ENCODE peak calls at places on chromosomes 5 and 9, in nine cellular contexts. E, H, T, A, C, L, Z, Q and R are unnamed samples.

GRCh38 chr5:14676320-14676719 is 11.8 kb downstream of the OTULIN start:
- DNase-seq in E (no peak), H (peak; percentile 50), T (no peak), A (no peak), C (peak; percentile 75), L (peak; percentile 93), Z (peak; percentile 64), Q (no peak), R (no peak)

GRCh38 chr9:928363-929042 is 48.0 kb upstream of the DMRT3 start:
- DNase-seq in E (peak; percentile 48), H (no peak), T (no peak), A (no peak), C (no peak), L (peak; percentile 21), Z (no peak), Q (peak; percentile 37), R (peak; percentile 56)

GRCh38 chr5:128002420-128002819 is 81.1 kb upstream of the SLC12A2 start:
- DNase-seq in E (no peak), H (no peak), T (no peak), A (no peak), C (no peak), L (no peak), Z (no peak), Q (no peak), R (no peak)

GRCh38 chr9:114317665-114318357 is 5.1 kb upstream of the ORM1 start:
- DNase-seq in E (peak; percentile 17), H (no peak), T (no peak), A (no peak), C (no peak), L (peak; percentile 22), Z (no peak), Q (no peak), R (no peak)

GRCh38 chr9:6620353-6620752 is 25.2 kb downstream of the GLDC start:
- DNase-seq in E (no peak), H (no peak), T (no peak), A (no peak), C (no peak), L (no peak), Z (no peak), Q (no peak), R (no peak)

GRCh38 chr9:93668261-93668871 is 92.0 kb downstream of the PHF2 start:
- DNase-seq in E (no peak), H (no peak), T (no peak), A (no peak), C (peak; percentile 51), L (no peak), Z (peak; percentile 61), Q (no peak), R (no peak)

GRCh38 chr9:116883676-116884075 is 196.6 kb downstream of the TRIM32 start:
- DNase-seq in E (no peak), H (no peak), T (no peak), A (no peak), C (no peak), L (no peak), Z (no peak), Q (no peak), R (no peak)

GRCh38 chr9:98255064-98255577 is 328 bp downstream of the TBC1D2 start:
- DNase-seq in E (peak; percentile 23), H (no peak), T (no peak), A (no peak), C (no peak), L (peak; percentile 42), Z (no peak), Q (no peak), R (peak; percentile 38)

GRCh38 chr5:145925803-145926202 is 10.6 kb upstream of the SH3RF2 start:
- DNase-seq in E (no peak), H (no peak), T (no peak), A (no peak), C (no peak), L (peak; percentile 98), Z (no peak), Q (no peak), R (no peak)

DNA sequence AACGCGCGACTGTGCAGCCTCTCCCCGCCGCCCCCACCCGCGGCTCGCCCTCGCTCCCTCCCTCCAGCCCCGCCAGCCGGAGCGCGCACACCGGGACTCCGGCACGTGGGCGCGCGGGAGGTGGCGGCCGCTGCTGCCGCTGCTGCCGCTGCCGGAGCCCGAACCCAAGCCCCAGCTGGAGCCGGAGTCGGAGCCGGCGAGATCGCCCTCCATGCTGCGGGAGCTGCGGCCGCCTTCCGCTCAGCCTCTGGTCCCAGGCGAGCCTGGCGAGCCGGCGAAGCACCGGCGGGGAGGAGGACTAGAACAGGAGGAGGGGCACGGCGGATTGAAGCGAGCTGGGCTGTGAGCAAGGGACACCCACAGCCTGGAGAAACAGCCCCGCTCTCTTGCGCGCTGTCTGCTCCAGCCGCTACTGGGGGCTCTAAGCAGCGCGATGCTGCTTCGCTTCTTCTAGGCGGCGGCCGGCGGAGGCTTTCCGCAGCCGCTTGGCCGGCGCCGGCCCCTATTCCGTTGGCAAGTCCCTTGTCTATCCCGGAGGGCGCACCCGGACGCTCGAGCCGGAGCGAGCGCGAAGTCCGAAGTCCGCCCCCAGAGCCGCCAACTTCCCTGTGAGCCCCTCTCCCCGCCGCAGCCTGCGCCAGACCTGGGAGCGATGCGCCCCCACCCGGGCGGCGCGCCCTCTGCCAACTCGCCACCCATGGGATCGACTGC is 598.7 kb upstream of the SGCD start:
- DNase-seq in E (peak; percentile 64), H (no peak), T (no peak), A (peak; percentile 41), C (no peak), L (peak; percentile 2), Z (peak; percentile 80), Q (no peak), R (peak; percentile 65)
- TF ChIP-seq CTCF in E (no peak), H (no peak), T (peak; percentile 48), A (peak; percentile 25), C (no peak), L (no peak), Z (no peak), Q (no peak), R (no peak)

DNA sequence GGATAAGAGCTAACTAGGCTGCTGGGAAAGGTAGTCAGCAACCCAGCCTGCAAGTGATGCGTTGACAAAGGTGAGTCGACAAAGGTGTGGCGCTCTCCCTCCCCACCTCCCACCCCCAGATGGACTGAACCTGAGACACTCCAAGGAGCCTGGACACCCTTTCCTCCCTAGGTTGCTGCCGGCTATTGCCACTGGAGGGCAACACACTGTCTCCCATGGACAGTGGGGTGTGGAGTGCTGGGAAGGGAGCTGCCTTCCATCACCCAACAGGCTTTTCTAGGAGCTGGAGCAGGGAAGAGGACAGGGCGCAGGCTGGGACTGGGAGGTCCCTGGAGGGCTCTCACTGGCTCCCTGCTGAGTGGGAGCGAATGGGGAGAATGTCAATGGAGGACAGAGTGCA is 75.4 kb upstream of the ARAP3 start:
- DNase-seq in E (peak; percentile 54), H (peak; percentile 64), T (no peak), A (peak; percentile 22), C (no peak), L (peak; percentile 57), Z (no peak), Q (peak; percentile 34), R (peak; percentile 57)
- TF ChIP-seq CTCF in E (peak; percentile 35), H (peak; percentile 74), T (peak; percentile 37), A (peak; percentile 52), C (no peak), L (peak; percentile 70), Z (peak; percentile 9), Q (peak; percentile 75), R (no peak)

GRCh38 chr5:164054461-164054860 is 549.0 kb downstream of the MAT2B start:
- DNase-seq in E (no peak), H (no peak), T (no peak), A (no peak), C (no peak), L (no peak), Z (no peak), Q (no peak), R (no peak)
- TF ChIP-seq CTCF in E (no peak), H (no peak), T (no peak), A (no peak), C (no peak), L (no peak), Z (no peak), Q (no peak), R (no peak)

GRCh38 chr9:89604463-89605180 is at the start of gene GADD45G:
- DNase-seq in E (peak; percentile 56), H (peak; percentile 82), T (peak; percentile 95), A (peak; percentile 69), C (peak; percentile 96), L (peak; percentile 67), Z (peak; percentile 96), Q (no peak), R (peak; percentile 81)
- TF ChIP-seq CTCF in E (no peak), H (no peak), T (no peak), A (no peak), C (peak; percentile 36), L (no peak), Z (no peak), Q (no peak), R (no peak)

GRCh38 chr9:35277171-35277520 is 115.3 kb downstream of the UNC13B start:
- DNase-seq in E (no peak), H (no peak), T (no peak), A (no peak), C (no peak), L (no peak), Z (no peak), Q (no peak), R (no peak)

GRCh38 chr9:35277649-35278359 is 116.0 kb downstream of the UNC13B start:
- DNase-seq in E (no peak), H (no peak), T (no peak), A (no peak), C (no peak), L (peak; percentile 56), Z (no peak), Q (no peak), R (no peak)

GRCh38 chr9:35280394-35280793 is 118.6 kb downstream of the UNC13B start:
- DNase-seq in E (no peak), H (no peak), T (no peak), A (no peak), C (no peak), L (no peak), Z (no peak), Q (no peak), R (no peak)

GRCh38 chr9:35274988-35275387 is 113.2 kb downstream of the UNC13B start:
- DNase-seq in E (no peak), H (no peak), T (no peak), A (no peak), C (no peak), L (no peak), Z (no peak), Q (no peak), R (no peak)

GRCh38 chr9:35279946-35280345 is 118.1 kb downstream of the UNC13B start:
- DNase-seq in E (no peak), H (no peak), T (no peak), A (no peak), C (no peak), L (no peak), Z (no peak), Q (no peak), R (no peak)
- TF ChIP-seq CTCF in E (no peak), H (no peak), T (no peak), A (no peak), C (no peak), L (no peak), Z (no peak), Q (no peak), R (no peak)

GRCh38 chr5:35030426-35030825 is 17.3 kb downstream of the AGXT2 start:
- DNase-seq in E (peak; percentile 7), H (no peak), T (no peak), A (no peak), C (no peak), L (no peak), Z (no peak), Q (no peak), R (no peak)
- TF ChIP-seq CTCF in E (no peak), H (no peak), T (no peak), A (no peak), C (no peak), L (no peak), Z (no peak), Q (no peak), R (no peak)

GRCh38 chr5:159442210-159442850 is 112.0 kb upstream of the IL12B start:
- DNase-seq in E (no peak), H (no peak), T (no peak), A (no peak), C (no peak), L (no peak), Z (peak; percentile 54), Q (no peak), R (no peak)
- TF ChIP-seq CTCF in E (no peak), H (no peak), T (no peak), A (no peak), C (no peak), L (no peak), Z (no peak), Q (no peak), R (no peak)